ENCODE peak calls at places on chromosomes 2 and 18, in four cellular contexts. A is activated T-helper 1 cell treated with anti-CD3 and anti-CD28 coated beads, Interleukin-2, amount 50 U/mL, for 16 hours; C is iPS-NIHi11; F is tibial nerve. G is an unnamed sample.

GRCh38 chr2:65957886-65958285 is 477.0 kb upstream of the MEIS1 start:
- DNase-seq in A (no peak), C (peak), F (no peak), G (no peak)

GRCh38 chr2:70923378-70924015 is 12.2 kb upstream of the ATP6V1B1 start:
- DNase-seq in A (no peak), C (peak), F (no peak), G (no peak)

GRCh38 chr18:62812242-62812641 is 96.9 kb downstream of the PHLPP1 start:
- DNase-seq in A (no peak), C (no peak), F (no peak), G (no peak)

GRCh38 chr2:53202063-53202462 is 565.5 kb upstream of the CHAC2 start:
- DNase-seq in A (no peak), C (peak), F (peak), G (no peak)

GRCh38 chr2:17095340-17095739 is 422.9 kb downstream of the RAD51AP2 start:
- DNase-seq in A (no peak), C (no peak), F (no peak), G (no peak)

GRCh38 chr2:223041527-223042109 is 10.4 kb upstream of the KCNE4 start:
- DNase-seq in A (no peak), C (peak), F (peak), G (no peak)

GRCh38 chr2:50872543-50872942 is 159.4 kb downstream of the NRXN1 start:
- DNase-seq in A (no peak), C (no peak), F (no peak), G (no peak)

GRCh38 chr2:85888020-85888744 is 608 bp downstream of the ST3GAL5 start:
- DNase-seq in A (peak), C (no peak), F (no peak), G (peak)

GRCh38 chr2:102080451-102081054 is 62.0 kb upstream of the IL1R1 start:
- DNase-seq in A (no peak), C (no peak), F (no peak), G (no peak)

GRCh38 chr2:239399404-239399999 is 1.3 kb downstream of the HDAC4 start:
- DNase-seq in A (no peak), C (no peak), F (peak), G (no peak)

GRCh38 chr2:141020346-141020745 is 1110.5 kb downstream of the LRP1B start:
- DNase-seq in A (no peak), C (no peak), F (no peak), G (no peak)

GRCh38 chr18:47680488-47680887 is 250.0 kb downstream of the SMAD2 start:
- DNase-seq in A (no peak), C (no peak), F (no peak), G (no peak)

GRCh38 chr2:235659767-235660322 is 166.0 kb downstream of the AGAP1 start:
- DNase-seq in A (no peak), C (no peak), F (no peak), G (no peak)

GRCh38 chr2:27496357-27497287 is at the start of gene GCKR:
- DNase-seq in A (no peak), C (no peak), F (no peak), G (no peak)

GRCh38 chr2:74461187-74462053 is 3.2 kb downstream of the WBP1 start:
- DNase-seq in A (no peak), C (peak), F (no peak), G (no peak)

GRCh38 chr2:161992526-161992925 is 81.5 kb downstream of the DPP4 start:
- DNase-seq in A (peak), C (no peak), F (no peak), G (no peak)

GRCh38 chr2:231919341-231920035 is 6.7 kb downstream of the NPPC start:
- DNase-seq in A (no peak), C (no peak), F (no peak), G (no peak)

GRCh38 chr2:27931361-27931937 is 40.9 kb downstream of the BABAM2 start:
- DNase-seq in A (no peak), C (no peak), F (no peak), G (no peak)

GRCh38 chr2:232042911-232043564 is 81.5 kb downstream of the DIS3L2 start:
- DNase-seq in A (no peak), C (no peak), F (no peak), G (no peak)

GRCh38 chr2:121405233-121405632 is 120.2 kb upstream of the TFCP2L1 start:
- DNase-seq in A (no peak), C (no peak), F (no peak), G (no peak)

GRCh38 chr2:55054076-55054475 is 3.8 kb upstream of the RTN4 start:
- DNase-seq in A (no peak), C (no peak), F (no peak), G (no peak)

GRCh38 chr2:12105180-12105579 is 358.7 kb downstream of the LPIN1 start:
- DNase-seq in A (no peak), C (no peak), F (no peak), G (no peak)

GRCh38 chr2:47272031-47272864 is 117.1 kb upstream of the STPG4 start:
- DNase-seq in A (peak), C (peak), F (peak), G (peak)

GRCh38 chr2:121098556-121098955 is 186.4 kb downstream of the TFCP2L1 start:
- DNase-seq in A (no peak), C (no peak), F (no peak), G (no peak)

GRCh38 chr2:112880081-112880531 is 30.9 kb upstream of the IL37 start:
- DNase-seq in A (no peak), C (no peak), F (no peak), G (no peak)

GRCh38 chr18:75211721-75212625 is 1.4 kb downstream of the TSHZ1 start:
- DNase-seq in A (peak), C (peak), F (peak), G (no peak)

GRCh38 chr2:214542251-214542650 is 131.4 kb downstream of the VWC2L start:
- DNase-seq in A (no peak), C (no peak), F (no peak), G (no peak)

GRCh38 chr18:49170145-49170544 is 219.4 kb upstream of the SMAD7 start:
- DNase-seq in A (no peak), C (no peak), F (no peak), G (no peak)

GRCh38 chr2:125296742-125297141 is 1271.7 kb downstream of the CNTNAP5 start:
- DNase-seq in A (no peak), C (no peak), F (no peak), G (no peak)

GRCh38 chr2:134174711-134175110 is 79.2 kb upstream of the MGAT5 start:
- DNase-seq in A (no peak), C (no peak), F (no peak), G (no peak)

GRCh38 chr2:88307817-88308216 is 137.7 kb downstream of the THNSL2 start:
- DNase-seq in A (no peak), C (peak), F (no peak), G (no peak)

GRCh38 chr18:10094608-10095137 is 180.9 kb downstream of the VAPA start:
- DNase-seq in A (no peak), C (no peak), F (no peak), G (no peak)

GRCh38 chr2:68828887-68829708 is 42.1 kb downstream of the BMP10 start:
- DNase-seq in A (peak), C (peak), F (peak), G (peak)

GRCh38 chr2:52831216-52831615 is 936.4 kb upstream of the CHAC2 start:
- DNase-seq in A (no peak), C (no peak), F (no peak), G (no peak)

GRCh38 chr2:172704072-172704936 is 31.3 kb upstream of the RAPGEF4 start:
- DNase-seq in A (no peak), C (peak), F (no peak), G (no peak)

GRCh38 chr2:61988462-61989366 is 83.2 kb downstream of the COMMD1 start:
- DNase-seq in A (no peak), C (no peak), F (no peak), G (no peak)

GRCh38 chr18:78727057-78727739 is 252.4 kb upstream of the SALL3 start:
- DNase-seq in A (no peak), C (no peak), F (no peak), G (no peak)

GRCh38 chr2:207230261-207231105 is 64.7 kb upstream of the KLF7 start:
- DNase-seq in A (no peak), C (peak), F (no peak), G (no peak)